ENCODE peak calls at places on chromosomes 16 and 17, in nine cellular contexts. I, P, O, G, Z, J, A, Q and C are unnamed samples.

GRCh38 chr16:51538707-51539604 is 387.9 kb upstream of the SALL1 start:
- DNase-seq in Z (peak; percentile 91), I (no peak), Q (no peak), P (no peak), J (no peak), G (no peak), A (no peak), O (no peak), C (no peak)

GRCh38 chr17:39132192-39132600 is 19.2 kb downstream of the PLXDC1 start:
- DNase-seq in O (no peak), Q (no peak), J (no peak), P (no peak), A (peak; percentile 40), Z (peak; percentile 66), I (no peak), G (no peak), C (no peak)

GRCh38 chr17:9364837-9365430 is 210.7 kb downstream of the STX8 start:
- DNase-seq in A (no peak), G (no peak), P (no peak), I (no peak), J (no peak), Z (no peak), O (no peak), Q (no peak), C (no peak)

GRCh38 chr17:77501101-77501566 is 360.4 kb downstream of the SEC14L1 start:
- DNase-seq in J (no peak), P (no peak), Z (no peak), I (peak; percentile 2), G (no peak), A (no peak), O (peak; percentile 65), Q (peak; percentile 45), C (no peak)

GRCh38 chr16:711548-712320 is 3.2 kb upstream of the METRN start:
- DNase-seq in A (peak; percentile 78), O (peak; percentile 96), P (peak; percentile 57), Z (no peak), J (peak; percentile 58), I (peak; percentile 70), Q (peak; percentile 89), G (peak; percentile 83), C (peak; percentile 42)

GRCh38 chr17:77287432-77288068 is 146.8 kb downstream of the SEC14L1 start:
- DNase-seq in Z (peak; percentile 95), P (no peak), Q (peak; percentile 83), G (peak; percentile 83), J (no peak), I (no peak), O (no peak), A (peak; percentile 59), C (no peak)

GRCh38 chr17:31052187-31052889 is 42.4 kb upstream of the NF1 start:
- DNase-seq in A (peak; percentile 51), J (no peak), Z (peak; percentile 99), O (no peak), P (peak; percentile 74), Q (peak; percentile 49), I (no peak), G (no peak), C (no peak)

GRCh38 chr16:29825145-29826044 is 5.1 kb downstream of the MVP start:
- DNase-seq in O (no peak), J (no peak), Z (peak; percentile 87), P (no peak), A (peak; percentile 67), I (peak; percentile 70), Q (peak; percentile 74), G (no peak), C (no peak)

GRCh38 chr16:58102665-58103427 is 26.3 kb downstream of the CFAP20 start:
- DNase-seq in G (no peak), P (no peak), A (peak; percentile 56), J (no peak), O (no peak), Q (no peak), I (no peak), Z (no peak), C (no peak)

GRCh38 chr17:29159286-29159860 is 20.8 kb downstream of the MYO18A start:
- DNase-seq in P (no peak), O (peak; percentile 47), J (no peak), Q (no peak), I (no peak), A (no peak), G (no peak), Z (no peak), C (no peak)

GRCh38 chr16:87924041-87924851 is 12.1 kb downstream of the CA5A start:
- DNase-seq in Q (peak; percentile 77), Z (no peak), A (no peak), G (no peak), J (no peak), O (peak; percentile 84), I (no peak), P (no peak), C (no peak)

GRCh38 chr17:14506364-14506763 is 205.5 kb downstream of the HS3ST3B1 start:
- DNase-seq in Q (no peak), A (no peak), O (no peak), G (no peak), I (no peak), P (no peak), J (no peak), Z (no peak), C (no peak)

GRCh38 chr17:32281011-32281451 is 15.4 kb downstream of the RHBDL3 start:
- DNase-seq in O (no peak), J (no peak), A (peak; percentile 75), Z (no peak), Q (no peak), G (peak; percentile 43), I (no peak), P (no peak), C (no peak)

DNA sequence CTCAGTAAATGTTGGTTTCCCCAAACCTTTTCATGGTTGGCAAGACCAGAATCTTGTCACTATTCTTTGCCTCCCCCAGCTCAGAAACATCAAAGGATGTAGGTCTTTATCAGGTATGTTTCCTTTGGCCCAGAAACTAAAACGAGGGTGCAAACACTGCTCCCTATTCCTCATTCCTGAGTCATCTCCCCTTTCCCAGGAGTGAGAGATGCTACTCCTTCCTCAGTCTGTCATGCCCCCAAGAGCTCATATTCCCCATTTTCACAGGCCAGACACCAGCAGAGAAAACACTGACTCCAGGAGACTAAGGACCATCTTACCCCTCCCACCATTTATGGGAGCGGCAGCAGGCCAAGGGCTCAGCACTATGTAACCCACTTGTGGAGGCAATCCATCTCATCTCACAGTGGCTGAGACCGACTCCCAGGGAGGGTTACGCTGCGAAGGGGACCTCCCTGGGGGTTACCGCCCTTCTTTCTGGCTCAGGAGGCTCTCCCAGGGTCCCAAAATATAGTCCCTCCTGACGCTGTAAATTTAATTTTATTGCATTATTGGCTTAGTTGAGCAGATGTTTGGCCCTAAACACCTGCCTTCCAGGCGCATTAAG is 1.5 kb downstream of the GEMIN4 start:
- DNase-seq in G (no peak), A (no peak), Z (no peak), Q (no peak), J (no peak), O (peak; percentile 42), P (no peak), I (no peak), C (no peak)
- H3K27ac ChIP-seq in G (peak overlapping the region; percentile 87), A (no peak overlapping the region), Z (no peak overlapping the region), Q (no peak overlapping the region), J (no peak overlapping the region), O (no peak overlapping the region), P (no peak overlapping the region), I (no peak overlapping the region), C (no peak overlapping the region)

GRCh38 chr17:74750039-74750326 is 1.6 kb downstream of the NHERF1 start:
- DNase-seq in P (no peak), J (no peak), Q (no peak), I (no peak), Z (no peak), A (no peak), O (peak; percentile 79), G (no peak), C (no peak)

GRCh38 chr17:74746922-74747321 is 1.5 kb upstream of the NHERF1 start:
- DNase-seq in I (no peak), P (no peak), Q (no peak), J (no peak), Z (no peak), O (peak; percentile 78), G (no peak), A (no peak), C (no peak)

GRCh38 chr17:74749262-74750038 is 1.0 kb downstream of the NHERF1 start:
- DNase-seq in I (no peak), Q (peak; percentile 83), J (no peak), O (peak; percentile 93), A (no peak), G (no peak), P (no peak), Z (no peak), C (no peak)

GRCh38 chr17:74748279-74748528 is 224 bp upstream of the NHERF1 start:
- DNase-seq in I (no peak), O (no peak), J (no peak), P (no peak), Q (no peak), G (no peak), A (no peak), Z (peak; percentile 70), C (no peak)

GRCh38 chr17:74748529-74749261 is at the start of gene NHERF1:
- DNase-seq in A (peak; percentile 95), Q (peak; percentile 97), Z (no peak), I (peak; percentile 90), J (peak; percentile 89), P (peak; percentile 95), G (peak; percentile 97), O (peak; percentile 99), C (peak; percentile 84)
- H3K27ac ChIP-seq in A (peak within 1 kb of the TSS; percentile 89), Q (peak within 1 kb of the TSS; percentile 94), Z (no peak within 1 kb of the TSS), I (no peak within 1 kb of the TSS), J (peak within 1 kb of the TSS; percentile 82), P (peak within 1 kb of the TSS; percentile 89), G (peak within 1 kb of the TSS; percentile 92), O (peak within 1 kb of the TSS; percentile 84), C (peak within 1 kb of the TSS; percentile 82)

GRCh38 chr17:6534846-6535514 is 21.4 kb downstream of the PITPNM3 start:
- DNase-seq in P (no peak), J (no peak), Z (no peak), G (no peak), Q (peak; percentile 19), I (no peak), O (peak; percentile 87), A (no peak), C (no peak)

GRCh38 chr17:6539871-6540270 is 16.5 kb downstream of the PITPNM3 start:
- DNase-seq in I (no peak), O (peak; percentile 50), J (no peak), A (no peak), Z (no peak), G (no peak), P (no peak), Q (no peak), C (no peak)

GRCh38 chr17:6536566-6537065 is 19.7 kb downstream of the PITPNM3 start:
- DNase-seq in G (peak; percentile 9), J (no peak), P (no peak), O (no peak), Z (no peak), I (no peak), A (no peak), Q (peak; percentile 21), C (no peak)

GRCh38 chr17:6532441-6532885 is 23.9 kb downstream of the PITPNM3 start:
- DNase-seq in A (no peak), Z (no peak), P (no peak), I (no peak), J (no peak), G (no peak), O (no peak), Q (no peak), C (no peak)

GRCh38 chr17:6536053-6536452 is 20.3 kb downstream of the PITPNM3 start:
- DNase-seq in P (no peak), A (no peak), Z (no peak), Q (peak; percentile 10), O (no peak), J (no peak), G (peak; percentile 16), I (no peak), C (no peak)
- H3K27ac ChIP-seq in P (no peak overlapping the region), A (no peak overlapping the region), Z (no peak overlapping the region), Q (no peak overlapping the region), O (no peak overlapping the region), J (no peak overlapping the region), G (no peak overlapping the region), I (no peak overlapping the region), C (no peak overlapping the region)

GRCh38 chr17:8015957-8016631 is 13.7 kb downstream of the GUCY2D start:
- DNase-seq in Q (no peak), Z (no peak), P (no peak), I (no peak), J (no peak), A (no peak), G (peak; percentile 66), O (peak; percentile 81), C (no peak)
- H3K27ac ChIP-seq in Q (no peak overlapping the region), Z (no peak overlapping the region), P (no peak overlapping the region), I (no peak overlapping the region), J (no peak overlapping the region), A (no peak overlapping the region), G (peak overlapping the region; percentile 8), O (no peak overlapping the region), C (no peak overlapping the region)